ENCODE peak calls at places on chromosomes 11 and 22, in five cellular contexts. One of them, this sample, is unnamed.

GRCh38 chr22:35648066-35649025 is at the start of gene APOL6:
- DNase-seq in heart left ventricle: peak
- DNase-seq in tibial nerve: no peak
- DNase-seq in mesothelial cell of epicardium: no peak
- DNase-seq in CD8-positive, alpha-beta T cell: peak
- DNase-seq in this sample: peak

GRCh38 chr11:2599561-2600189 is 100.1 kb downstream of the KCNQ1OT1 start:
- DNase-seq in heart left ventricle: no peak
- DNase-seq in tibial nerve: no peak
- DNase-seq in mesothelial cell of epicardium: no peak
- DNase-seq in CD8-positive, alpha-beta T cell: no peak
- DNase-seq in this sample: no peak

GRCh38 chr11:44381261-44381660 is 71.3 kb upstream of the ALX4 start:
- DNase-seq in heart left ventricle: no peak
- DNase-seq in tibial nerve: no peak
- DNase-seq in mesothelial cell of epicardium: no peak
- DNase-seq in CD8-positive, alpha-beta T cell: no peak
- DNase-seq in this sample: no peak

GRCh38 chr22:29129644-29130201 is 56.9 kb downstream of the KREMEN1 start:
- DNase-seq in heart left ventricle: peak
- DNase-seq in tibial nerve: no peak
- DNase-seq in mesothelial cell of epicardium: no peak
- DNase-seq in CD8-positive, alpha-beta T cell: no peak
- DNase-seq in this sample: no peak

GRCh38 chr11:87859583-87859982 is 315.7 kb downstream of the RAB38 start:
- DNase-seq in heart left ventricle: no peak
- DNase-seq in tibial nerve: no peak
- DNase-seq in mesothelial cell of epicardium: no peak
- DNase-seq in CD8-positive, alpha-beta T cell: no peak
- DNase-seq in this sample: no peak

GRCh38 chr11:115199501-115199900 is 304.7 kb downstream of the CADM1 start:
- DNase-seq in heart left ventricle: no peak
- DNase-seq in tibial nerve: no peak
- DNase-seq in mesothelial cell of epicardium: no peak
- DNase-seq in CD8-positive, alpha-beta T cell: no peak
- DNase-seq in this sample: no peak

GRCh38 chr11:66001941-66002647 is at the start of the genes BANF1 and EIF1AD:
- DNase-seq in heart left ventricle: peak
- DNase-seq in tibial nerve: peak
- DNase-seq in mesothelial cell of epicardium: peak
- DNase-seq in CD8-positive, alpha-beta T cell: peak
- DNase-seq in this sample: peak

GRCh38 chr11:35605691-35606090 is 12.6 kb upstream of the FJX1 start:
- DNase-seq in heart left ventricle: peak
- DNase-seq in tibial nerve: no peak
- DNase-seq in mesothelial cell of epicardium: no peak
- DNase-seq in CD8-positive, alpha-beta T cell: no peak
- DNase-seq in this sample: no peak

GRCh38 chr11:7175007-7175406 is 76.7 kb upstream of the SYT9 start:
- DNase-seq in heart left ventricle: no peak
- DNase-seq in tibial nerve: no peak
- DNase-seq in mesothelial cell of epicardium: no peak
- DNase-seq in CD8-positive, alpha-beta T cell: no peak
- DNase-seq in this sample: no peak

GRCh38 chr11:117717485-117718314 is 79.3 kb downstream of the DSCAML1 start:
- DNase-seq in heart left ventricle: peak
- DNase-seq in tibial nerve: no peak
- DNase-seq in mesothelial cell of epicardium: peak
- DNase-seq in CD8-positive, alpha-beta T cell: no peak
- DNase-seq in this sample: no peak

GRCh38 chr11:130727715-130728114 is 188.6 kb downstream of the SNX19 start:
- DNase-seq in heart left ventricle: no peak
- DNase-seq in tibial nerve: no peak
- DNase-seq in mesothelial cell of epicardium: no peak
- DNase-seq in CD8-positive, alpha-beta T cell: no peak
- DNase-seq in this sample: no peak

GRCh38 chr22:19722175-19722914 is 994 bp upstream of the GP1BB start:
- DNase-seq in heart left ventricle: peak
- DNase-seq in tibial nerve: no peak
- DNase-seq in mesothelial cell of epicardium: no peak
- DNase-seq in CD8-positive, alpha-beta T cell: no peak
- DNase-seq in this sample: no peak

GRCh38 chr11:115845872-115846271 is 341.7 kb upstream of the CADM1 start:
- DNase-seq in heart left ventricle: peak
- DNase-seq in tibial nerve: no peak
- DNase-seq in mesothelial cell of epicardium: no peak
- DNase-seq in CD8-positive, alpha-beta T cell: no peak
- DNase-seq in this sample: no peak

GRCh38 chr11:19592842-19593241 is 119.8 kb upstream of the NAV2 start:
- DNase-seq in heart left ventricle: no peak
- DNase-seq in tibial nerve: no peak
- DNase-seq in mesothelial cell of epicardium: no peak
- DNase-seq in CD8-positive, alpha-beta T cell: no peak
- DNase-seq in this sample: no peak

GRCh38 chr11:112216591-112217105 is 9.6 kb upstream of the PTS start:
- DNase-seq in heart left ventricle: no peak
- DNase-seq in tibial nerve: no peak
- DNase-seq in mesothelial cell of epicardium: no peak
- DNase-seq in CD8-positive, alpha-beta T cell: no peak
- DNase-seq in this sample: no peak

GRCh38 chr11:54832676-54833075 is 126.0 kb downstream of the OR4A5 start:
- DNase-seq in heart left ventricle: no peak
- DNase-seq in tibial nerve: no peak
- DNase-seq in mesothelial cell of epicardium: no peak
- DNase-seq in CD8-positive, alpha-beta T cell: no peak
- DNase-seq in this sample: no peak

GRCh38 chr11:43712676-43713075 is 32.1 kb downstream of the HSD17B12 start:
- DNase-seq in heart left ventricle: no peak
- DNase-seq in tibial nerve: no peak
- DNase-seq in mesothelial cell of epicardium: no peak
- DNase-seq in CD8-positive, alpha-beta T cell: no peak
- DNase-seq in this sample: no peak

GRCh38 chr11:65499713-65500261 is 942 bp downstream of the MALAT1 start:
- DNase-seq in heart left ventricle: no peak
- DNase-seq in tibial nerve: no peak
- DNase-seq in mesothelial cell of epicardium: no peak
- DNase-seq in CD8-positive, alpha-beta T cell: no peak
- DNase-seq in this sample: no peak

GRCh38 chr11:22522225-22522624 is 103.4 kb downstream of the FANCF start:
- DNase-seq in heart left ventricle: no peak
- DNase-seq in tibial nerve: no peak
- DNase-seq in mesothelial cell of epicardium: no peak
- DNase-seq in CD8-positive, alpha-beta T cell: no peak
- DNase-seq in this sample: no peak

GRCh38 chr11:121369366-121369765 is 76.8 kb downstream of the SC5D start:
- DNase-seq in heart left ventricle: no peak
- DNase-seq in tibial nerve: no peak
- DNase-seq in mesothelial cell of epicardium: no peak
- DNase-seq in CD8-positive, alpha-beta T cell: no peak
- DNase-seq in this sample: no peak

GRCh38 chr22:50403701-50404101 is 60.6 kb downstream of the PPP6R2 start:
- DNase-seq in heart left ventricle: peak
- DNase-seq in tibial nerve: peak
- DNase-seq in mesothelial cell of epicardium: peak
- DNase-seq in CD8-positive, alpha-beta T cell: no peak
- DNase-seq in this sample: no peak

GRCh38 chr11:74007691-74008372 is 1.1 kb downstream of the UCP3 start:
- DNase-seq in heart left ventricle: no peak
- DNase-seq in tibial nerve: no peak
- DNase-seq in mesothelial cell of epicardium: no peak
- DNase-seq in CD8-positive, alpha-beta T cell: no peak
- DNase-seq in this sample: no peak

GRCh38 chr11:62144641-62145255 is 20.9 kb downstream of the INCENP start:
- DNase-seq in heart left ventricle: no peak
- DNase-seq in tibial nerve: peak
- DNase-seq in mesothelial cell of epicardium: no peak
- DNase-seq in CD8-positive, alpha-beta T cell: peak
- DNase-seq in this sample: no peak

GRCh38 chr11:125935056-125935455 is 10.8 kb upstream of the VSIG10L2 start:
- DNase-seq in heart left ventricle: no peak
- DNase-seq in tibial nerve: no peak
- DNase-seq in mesothelial cell of epicardium: no peak
- DNase-seq in CD8-positive, alpha-beta T cell: no peak
- DNase-seq in this sample: no peak
- TF ChIP-seq CTCF in heart left ventricle: no peak
- TF ChIP-seq CTCF in tibial nerve: no peak
- TF ChIP-seq CTCF in mesothelial cell of epicardium: no peak
- TF ChIP-seq CTCF in CD8-positive, alpha-beta T cell: no peak
- TF ChIP-seq CTCF in this sample: no peak

GRCh38 chr22:22384267-22384666 is 124.3 kb downstream of the ZNF280B start:
- DNase-seq in heart left ventricle: no peak
- DNase-seq in tibial nerve: no peak
- DNase-seq in mesothelial cell of epicardium: no peak
- DNase-seq in CD8-positive, alpha-beta T cell: no peak
- DNase-seq in this sample: no peak

GRCh38 chr22:22376352-22376706 is 131.7 kb downstream of the VPREB1 start:
- DNase-seq in heart left ventricle: no peak
- DNase-seq in tibial nerve: no peak
- DNase-seq in mesothelial cell of epicardium: no peak
- DNase-seq in CD8-positive, alpha-beta T cell: no peak
- DNase-seq in this sample: no peak

GRCh38 chr22:22378446-22379415 is 129.8 kb downstream of the ZNF280B start:
- DNase-seq in heart left ventricle: no peak
- DNase-seq in tibial nerve: no peak
- DNase-seq in mesothelial cell of epicardium: no peak
- DNase-seq in CD8-positive, alpha-beta T cell: no peak
- DNase-seq in this sample: no peak

GRCh38 chr22:22377335-22377734 is 131.2 kb downstream of the ZNF280B start:
- DNase-seq in heart left ventricle: no peak
- DNase-seq in tibial nerve: no peak
- DNase-seq in mesothelial cell of epicardium: no peak
- DNase-seq in CD8-positive, alpha-beta T cell: no peak
- DNase-seq in this sample: no peak

DNA sequence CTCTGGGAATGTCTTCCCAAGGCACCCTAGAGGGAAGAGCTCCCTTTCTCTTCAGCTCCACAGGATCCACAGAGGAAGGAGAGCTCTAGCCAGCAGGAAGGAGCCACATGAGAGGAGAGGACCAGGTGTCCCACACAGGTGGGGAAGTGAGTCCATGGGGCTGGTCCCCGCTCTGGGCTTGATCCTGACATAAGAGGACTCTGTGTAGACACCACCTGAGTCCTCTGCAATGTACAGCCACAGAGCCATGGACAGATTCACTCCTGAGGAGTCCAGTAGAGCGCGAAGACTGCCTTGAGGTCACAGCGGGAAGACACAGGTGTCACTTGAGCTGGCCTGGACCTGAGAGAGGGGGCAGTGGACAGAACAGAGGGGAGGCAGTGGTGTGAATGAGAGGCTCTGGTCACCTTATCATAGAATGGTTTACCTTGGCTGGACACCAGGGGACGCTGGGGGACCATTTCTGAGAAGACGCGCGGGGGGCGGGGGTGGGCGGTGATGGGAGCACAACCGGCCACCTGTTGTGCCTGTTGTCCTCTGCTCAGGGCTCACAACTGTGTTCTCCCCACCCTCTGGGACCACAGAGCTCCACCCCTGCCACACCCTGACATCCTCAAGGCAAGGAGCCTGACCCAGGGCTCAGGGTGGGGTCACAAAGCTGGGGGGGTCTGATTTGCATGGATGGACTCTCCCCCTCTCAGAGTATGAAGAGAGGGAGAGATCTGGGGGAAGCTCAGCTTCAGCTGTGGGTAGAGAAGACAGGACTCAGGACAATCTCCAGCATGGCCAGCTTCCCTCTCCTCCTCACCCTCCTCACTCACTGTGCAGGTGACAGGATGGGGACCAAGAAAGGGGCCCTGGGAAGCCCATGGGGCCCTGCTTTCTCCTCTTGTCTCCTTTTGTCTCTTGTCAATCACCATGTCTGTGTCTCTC is 128.2 kb downstream of the ZNF280B start:
- DNase-seq in heart left ventricle: no peak
- DNase-seq in tibial nerve: no peak
- DNase-seq in mesothelial cell of epicardium: no peak
- DNase-seq in CD8-positive, alpha-beta T cell: no peak
- DNase-seq in this sample: peak
- TF ChIP-seq CTCF in heart left ventricle: no peak
- TF ChIP-seq CTCF in tibial nerve: no peak
- TF ChIP-seq CTCF in mesothelial cell of epicardium: no peak
- TF ChIP-seq CTCF in CD8-positive, alpha-beta T cell: no peak
- TF ChIP-seq CTCF in this sample: no peak

DNA sequence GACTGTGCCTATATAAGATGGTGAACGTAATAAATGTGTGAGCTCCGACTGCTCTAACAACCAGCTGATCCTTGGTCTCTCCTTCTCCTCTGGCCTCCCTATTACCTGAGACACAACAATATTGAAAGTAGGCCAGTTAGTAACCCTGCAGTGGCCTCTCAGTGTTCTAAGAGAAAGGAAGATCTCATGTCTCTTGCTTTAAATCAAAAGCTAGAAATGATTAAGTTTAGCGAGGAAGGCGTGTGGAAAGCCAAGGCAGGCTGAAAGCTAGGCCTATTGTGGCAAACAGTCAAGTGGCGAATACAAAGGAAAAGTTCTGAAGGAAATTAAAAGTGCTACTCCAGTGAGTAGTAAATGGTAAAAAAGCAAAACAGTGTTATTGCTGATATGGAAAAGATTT is 39.5 kb downstream of the HIPK3 start:
- DNase-seq in heart left ventricle: no peak
- DNase-seq in tibial nerve: no peak
- DNase-seq in mesothelial cell of epicardium: no peak
- DNase-seq in CD8-positive, alpha-beta T cell: no peak
- DNase-seq in this sample: no peak
- TF ChIP-seq CTCF in heart left ventricle: no peak
- TF ChIP-seq CTCF in tibial nerve: no peak
- TF ChIP-seq CTCF in mesothelial cell of epicardium: no peak
- TF ChIP-seq CTCF in CD8-positive, alpha-beta T cell: no peak
- TF ChIP-seq CTCF in this sample: no peak

GRCh38 chr11:113907681-113908080 is 3.1 kb downstream of the HTR3B start:
- DNase-seq in heart left ventricle: no peak
- DNase-seq in tibial nerve: no peak
- DNase-seq in mesothelial cell of epicardium: no peak
- DNase-seq in CD8-positive, alpha-beta T cell: no peak
- DNase-seq in this sample: no peak

GRCh38 chr11:113906038-113906437 is 1.4 kb downstream of the HTR3B start:
- DNase-seq in heart left ventricle: no peak
- DNase-seq in tibial nerve: no peak
- DNase-seq in mesothelial cell of epicardium: no peak
- DNase-seq in CD8-positive, alpha-beta T cell: no peak
- DNase-seq in this sample: no peak

GRCh38 chr11:113907155-113907554 is 2.6 kb downstream of the HTR3B start:
- DNase-seq in heart left ventricle: no peak
- DNase-seq in tibial nerve: no peak
- DNase-seq in mesothelial cell of epicardium: no peak
- DNase-seq in CD8-positive, alpha-beta T cell: no peak
- DNase-seq in this sample: no peak

GRCh38 chr11:113908107-113908506 is 3.5 kb downstream of the HTR3B start:
- DNase-seq in heart left ventricle: no peak
- DNase-seq in tibial nerve: no peak
- DNase-seq in mesothelial cell of epicardium: no peak
- DNase-seq in CD8-positive, alpha-beta T cell: no peak
- DNase-seq in this sample: no peak

DNA sequence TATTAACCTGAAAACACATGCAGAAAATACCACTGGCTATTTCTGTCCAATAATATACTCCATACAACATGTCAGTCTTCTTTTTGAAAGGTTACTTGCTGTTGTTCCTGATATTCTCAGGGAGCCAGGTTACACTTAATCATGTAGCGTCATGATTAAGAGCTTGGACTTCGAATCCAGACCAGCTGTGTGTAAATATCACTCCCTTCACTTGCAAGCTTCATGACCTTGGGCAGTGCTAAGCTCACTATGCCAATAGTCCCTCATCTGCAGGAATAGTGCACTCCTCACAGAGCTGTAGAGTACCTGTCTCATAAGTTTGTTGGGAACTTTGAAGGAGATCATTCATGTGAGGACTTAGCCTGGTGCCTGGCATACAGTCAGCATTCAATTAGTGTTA is 1.9 kb downstream of the HTR3B start:
- DNase-seq in heart left ventricle: no peak
- DNase-seq in tibial nerve: no peak
- DNase-seq in mesothelial cell of epicardium: no peak
- DNase-seq in CD8-positive, alpha-beta T cell: no peak
- DNase-seq in this sample: no peak
- TF ChIP-seq CTCF in heart left ventricle: no peak
- TF ChIP-seq CTCF in tibial nerve: no peak
- TF ChIP-seq CTCF in mesothelial cell of epicardium: no peak
- TF ChIP-seq CTCF in CD8-positive, alpha-beta T cell: no peak
- TF ChIP-seq CTCF in this sample: no peak